ENCODE peak calls at places on chromosome 19, in seven cellular contexts. H is cardiac fibroblast, D is DMS53, Q is SW 1271, S is LHCN-M2, R is GM12892, G is T follicular helper cell. P is an unnamed sample.

GRCh38 chr19:6047741-6048231 is 62.5 kb downstream of the RFX2 start:
- DNase-seq in H (peak), D (peak), Q (peak), S (peak), R (no peak), G (no peak), P (peak)

GRCh38 chr19:7788178-7788932 is 25.3 kb downstream of the CLEC4M start:
- DNase-seq in H (no peak), D (no peak), Q (no peak), S (no peak), R (no peak), G (no peak), P (no peak)

GRCh38 chr19:45166723-45167252 is 6.0 kb upstream of the NKPD1 start:
- DNase-seq in H (peak), D (no peak), Q (no peak), S (no peak), R (no peak), G (no peak), P (no peak)

GRCh38 chr19:2719232-2719735 is 1.9 kb downstream of the DIRAS1 start:
- DNase-seq in H (no peak), D (no peak), Q (no peak), S (no peak), R (no peak), G (no peak), P (no peak)

GRCh38 chr19:45451181-45451849 is 16.5 kb upstream of the FOSB start:
- DNase-seq in H (peak), D (peak), Q (no peak), S (peak), R (no peak), G (peak), P (no peak)

GRCh38 chr19:46306501-46306900 is 9.7 kb downstream of the HIF3A start:
- DNase-seq in H (no peak), D (no peak), Q (no peak), S (no peak), R (no peak), G (no peak), P (no peak)

GRCh38 chr19:53868091-53868891 is 608 bp downstream of the MYADM start:
- DNase-seq in H (peak), D (no peak), Q (peak), S (peak), R (no peak), G (no peak), P (peak)

GRCh38 chr19:8036438-8037099 is 16.0 kb upstream of the CCL25 start:
- DNase-seq in H (no peak), D (peak), Q (no peak), S (peak), R (no peak), G (no peak), P (no peak)

GRCh38 chr19:2988568-2988967 is 11.2 kb downstream of the TLE6 start:
- DNase-seq in H (no peak), D (no peak), Q (no peak), S (no peak), R (no peak), G (no peak), P (no peak)

GRCh38 chr19:42125536-42125935 is 6.7 kb downstream of the POU2F2 start:
- DNase-seq in H (no peak), D (no peak), Q (no peak), S (no peak), R (no peak), G (no peak), P (no peak)

GRCh38 chr19:3336680-3337523 is 29.5 kb upstream of the NFIC start:
- DNase-seq in H (peak), D (no peak), Q (no peak), S (peak), R (no peak), G (no peak), P (no peak)